ENCODE peak calls at places on chromosomes 2 and 18, in seven cellular contexts. J is MM.1S, E is iPS-NIHi11, M is H1, I is psoas muscle, K is cardiac fibroblast, U is Calu3. X is an unnamed sample.

GRCh38 chr18:49731421-49731841 is 81.9 kb downstream of the ACAA2 start:
- DNase-seq in K (no peak), I (no peak), U (no peak), E (no peak), M (no peak), J (no peak), X (no peak)

GRCh38 chr2:160426604-160427003 is 67.0 kb downstream of the RBMS1 start:
- DNase-seq in E (no peak), U (no peak), K (no peak), I (no peak), J (no peak), M (no peak), X (no peak)

GRCh38 chr2:16885027-16885426 is 219.4 kb upstream of the CYRIA start:
- DNase-seq in K (no peak), M (no peak), J (no peak), U (no peak), E (no peak), I (no peak), X (no peak)

GRCh38 chr2:163778045-163778753 is 42.4 kb upstream of the FIGN start:
- DNase-seq in I (no peak), E (no peak), M (no peak), J (no peak), U (peak), K (peak), X (no peak)

GRCh38 chr2:86238354-86238753 is 39.1 kb downstream of the MRPL35 start:
- DNase-seq in E (no peak), I (no peak), U (no peak), M (no peak), J (no peak), K (no peak), X (no peak)

GRCh38 chr2:190320696-190321095 is 1.1 kb upstream of the HIBCH start:
- DNase-seq in J (no peak), I (no peak), M (no peak), K (no peak), E (no peak), U (no peak), X (no peak)

GRCh38 chr2:190791983-190792575 is 88.5 kb upstream of the GLS start:
- DNase-seq in K (no peak), J (no peak), U (no peak), M (no peak), E (no peak), I (no peak), X (no peak)

GRCh38 chr2:166284359-166284758 is 91.4 kb downstream of the SCN9A start:
- DNase-seq in K (no peak), E (no peak), M (no peak), J (no peak), I (no peak), U (no peak), X (no peak)

GRCh38 chr18:4236940-4237686 is 218.0 kb downstream of the DLGAP1 start:
- DNase-seq in E (no peak), U (no peak), J (no peak), M (no peak), I (no peak), K (no peak), X (no peak)

GRCh38 chr2:222878877-222879601 is 18.2 kb downstream of the ACSL3 start:
- DNase-seq in I (no peak), K (peak), E (no peak), U (peak), M (no peak), J (no peak), X (no peak)

GRCh38 chr2:174681983-174682577 is 82.2 kb downstream of the CHRNA1 start:
- DNase-seq in M (peak), E (peak), J (no peak), I (peak), U (peak), K (peak), X (no peak)

GRCh38 chr2:132783883-132784282 is 113.9 kb upstream of the LYPD1 start:
- DNase-seq in M (no peak), E (no peak), I (no peak), K (no peak), J (no peak), U (no peak), X (no peak)

GRCh38 chr18:8689431-8689830 is 15.9 kb upstream of the MTCL1 start:
- DNase-seq in I (no peak), J (no peak), M (no peak), K (no peak), U (no peak), E (no peak), X (no peak)

GRCh38 chr2:45691152-45691551 is 39.7 kb downstream of the PRKCE start:
- DNase-seq in U (no peak), E (no peak), M (no peak), K (no peak), I (peak), J (peak), X (no peak)

GRCh38 chr2:11254100-11254536 is 90.3 kb downstream of the ROCK2 start:
- DNase-seq in I (no peak), E (no peak), K (no peak), J (no peak), U (no peak), M (no peak), X (no peak)